ENCODE peak calls at places on chromosomes 1 and 21, in four cellular contexts. One of them, this sample, is unnamed.

GRCh38 chr1:2115008-2115921 is 65.1 kb downstream of the PRKCZ start:
- DNase-seq in pancreas: no peak
- DNase-seq in CD8-positive, alpha-beta memory T cell: no peak
- DNase-seq in CD8-positive, alpha-beta T cell: no peak
- DNase-seq in this sample: no peak

GRCh38 chr1:95041491-95042165 is 31.1 kb downstream of the ALG14 start:
- DNase-seq in CD8-positive, alpha-beta T cell: no peak
- DNase-seq in pancreas: no peak
- DNase-seq in CD8-positive, alpha-beta memory T cell: no peak
- DNase-seq in this sample: peak

GRCh38 chr1:31038360-31038759 is 27.2 kb downstream of the PUM1 start:
- DNase-seq in CD8-positive, alpha-beta T cell: no peak
- DNase-seq in CD8-positive, alpha-beta memory T cell: no peak
- DNase-seq in pancreas: no peak
- DNase-seq in this sample: peak

GRCh38 chr1:24704411-24705259 is 40.6 kb upstream of the CLIC4 start:
- DNase-seq in CD8-positive, alpha-beta memory T cell: no peak
- DNase-seq in pancreas: no peak
- DNase-seq in CD8-positive, alpha-beta T cell: no peak
- DNase-seq in this sample: no peak

GRCh38 chr1:228866498-228866897 is 131.2 kb downstream of the RHOU start:
- DNase-seq in CD8-positive, alpha-beta memory T cell: no peak
- DNase-seq in pancreas: no peak
- DNase-seq in CD8-positive, alpha-beta T cell: no peak
- DNase-seq in this sample: peak

GRCh38 chr1:154608522-154609294 is 722 bp upstream of the ADAR start:
- DNase-seq in CD8-positive, alpha-beta T cell: peak
- DNase-seq in pancreas: peak
- DNase-seq in CD8-positive, alpha-beta memory T cell: peak
- DNase-seq in this sample: peak

GRCh38 chr1:26848947-26849774 is 13.8 kb upstream of the SFN start:
- DNase-seq in CD8-positive, alpha-beta T cell: no peak
- DNase-seq in pancreas: no peak
- DNase-seq in CD8-positive, alpha-beta memory T cell: no peak
- DNase-seq in this sample: peak

GRCh38 chr1:203320546-203321272 is 15.4 kb downstream of the BTG2 start:
- DNase-seq in CD8-positive, alpha-beta T cell: peak
- DNase-seq in pancreas: no peak
- DNase-seq in CD8-positive, alpha-beta memory T cell: peak
- DNase-seq in this sample: no peak

GRCh38 chr1:209622841-209623829 is 29.1 kb downstream of the LAMB3 start:
- DNase-seq in CD8-positive, alpha-beta memory T cell: no peak
- DNase-seq in pancreas: peak
- DNase-seq in CD8-positive, alpha-beta T cell: no peak
- DNase-seq in this sample: no peak

GRCh38 chr1:117802546-117803257 is 126.7 kb downstream of the GDAP2 start:
- DNase-seq in CD8-positive, alpha-beta T cell: no peak
- DNase-seq in pancreas: no peak
- DNase-seq in CD8-positive, alpha-beta memory T cell: no peak
- DNase-seq in this sample: no peak

GRCh38 chr1:183310753-183311465 is 107.3 kb downstream of the NMNAT2 start:
- DNase-seq in pancreas: no peak
- DNase-seq in CD8-positive, alpha-beta memory T cell: no peak
- DNase-seq in CD8-positive, alpha-beta T cell: no peak
- DNase-seq in this sample: no peak

GRCh38 chr1:115225993-115226700 is 111.9 kb downstream of the NGF start:
- DNase-seq in CD8-positive, alpha-beta memory T cell: no peak
- DNase-seq in CD8-positive, alpha-beta T cell: no peak
- DNase-seq in pancreas: no peak
- DNase-seq in this sample: no peak

GRCh38 chr1:162178432-162178831 is 108.9 kb downstream of the NOS1AP start:
- DNase-seq in CD8-positive, alpha-beta T cell: no peak
- DNase-seq in CD8-positive, alpha-beta memory T cell: no peak
- DNase-seq in pancreas: no peak
- DNase-seq in this sample: no peak

GRCh38 chr1:164803366-164803765 is 244.4 kb downstream of the PBX1 start:
- DNase-seq in pancreas: no peak
- DNase-seq in CD8-positive, alpha-beta memory T cell: no peak
- DNase-seq in CD8-positive, alpha-beta T cell: no peak
- DNase-seq in this sample: peak

GRCh38 chr1:27284425-27285287 is 37.3 kb upstream of the TMEM222 start:
- DNase-seq in CD8-positive, alpha-beta T cell: peak
- DNase-seq in pancreas: peak
- DNase-seq in CD8-positive, alpha-beta memory T cell: peak
- DNase-seq in this sample: peak

GRCh38 chr1:113021430-113022085 is 51.4 kb upstream of the LRIG2 start:
- DNase-seq in CD8-positive, alpha-beta T cell: no peak
- DNase-seq in pancreas: no peak
- DNase-seq in CD8-positive, alpha-beta memory T cell: no peak
- DNase-seq in this sample: no peak

GRCh38 chr1:159921251-159921650 is 4.1 kb downstream of the TAGLN2 start:
- DNase-seq in CD8-positive, alpha-beta T cell: no peak
- DNase-seq in pancreas: no peak
- DNase-seq in CD8-positive, alpha-beta memory T cell: no peak
- DNase-seq in this sample: no peak

GRCh38 chr1:57719274-57719673 is 295.4 kb upstream of the DAB1 start:
- DNase-seq in pancreas: no peak
- DNase-seq in CD8-positive, alpha-beta memory T cell: no peak
- DNase-seq in CD8-positive, alpha-beta T cell: no peak
- DNase-seq in this sample: no peak

GRCh38 chr1:31768407-31768806 is 4.3 kb upstream of the ADGRB2 start:
- DNase-seq in CD8-positive, alpha-beta T cell: no peak
- DNase-seq in CD8-positive, alpha-beta memory T cell: no peak
- DNase-seq in pancreas: no peak
- DNase-seq in this sample: no peak

GRCh38 chr1:107390076-107390420 is 249.2 kb downstream of the NTNG1 start:
- DNase-seq in CD8-positive, alpha-beta memory T cell: no peak
- DNase-seq in pancreas: no peak
- DNase-seq in CD8-positive, alpha-beta T cell: no peak
- DNase-seq in this sample: no peak

GRCh38 chr21:16125274-16125673 is 395.5 kb downstream of the USP25 start:
- DNase-seq in pancreas: no peak
- DNase-seq in CD8-positive, alpha-beta memory T cell: no peak
- DNase-seq in CD8-positive, alpha-beta T cell: no peak
- DNase-seq in this sample: no peak

GRCh38 chr1:170559166-170559565 is 27.2 kb downstream of the GORAB start:
- DNase-seq in CD8-positive, alpha-beta memory T cell: no peak
- DNase-seq in CD8-positive, alpha-beta T cell: no peak
- DNase-seq in pancreas: no peak
- DNase-seq in this sample: no peak

GRCh38 chr1:170567214-170567613 is 35.2 kb downstream of the GORAB start:
- DNase-seq in CD8-positive, alpha-beta memory T cell: no peak
- DNase-seq in pancreas: no peak
- DNase-seq in CD8-positive, alpha-beta T cell: no peak
- DNase-seq in this sample: no peak

GRCh38 chr1:170560681-170561285 is 28.8 kb downstream of the GORAB start:
- DNase-seq in CD8-positive, alpha-beta T cell: no peak
- DNase-seq in pancreas: no peak
- DNase-seq in CD8-positive, alpha-beta memory T cell: no peak
- DNase-seq in this sample: no peak

GRCh38 chr1:170558731-170559130 is 26.8 kb downstream of the GORAB start:
- DNase-seq in CD8-positive, alpha-beta memory T cell: no peak
- DNase-seq in CD8-positive, alpha-beta T cell: no peak
- DNase-seq in pancreas: no peak
- DNase-seq in this sample: no peak

DNA sequence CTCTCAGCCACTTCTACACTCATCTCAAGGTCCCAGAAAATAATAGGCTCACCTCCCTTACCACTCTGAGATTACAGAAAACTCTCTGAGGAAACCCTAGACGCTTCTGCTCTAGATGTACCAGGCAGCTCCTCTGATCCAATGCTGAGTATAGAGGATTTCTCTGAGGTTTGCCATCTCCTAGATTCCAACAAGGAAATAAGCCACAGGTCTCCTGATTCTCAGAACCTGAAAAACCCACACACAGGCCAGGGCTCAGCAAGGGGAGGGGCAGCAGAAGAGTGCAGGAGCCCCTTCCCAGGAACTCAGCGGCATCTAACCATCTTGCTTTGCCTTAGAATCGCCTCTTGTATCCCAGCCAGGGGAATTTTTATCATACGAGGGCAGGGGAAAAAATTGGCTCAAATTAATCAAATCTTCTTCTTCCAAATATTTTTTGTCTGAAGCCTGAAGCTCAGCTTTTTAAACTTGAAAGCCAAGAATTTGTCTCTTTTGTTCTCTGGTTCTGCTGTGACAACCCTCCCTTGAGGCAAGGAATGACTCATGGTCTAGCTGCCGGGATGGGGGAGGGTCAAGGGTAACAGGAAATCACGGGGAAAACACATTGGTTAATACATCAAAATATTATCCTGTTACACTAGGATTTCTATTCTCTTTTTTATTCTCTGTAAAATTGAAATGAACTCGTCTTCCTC is 30.8 kb downstream of the GORAB start:
- DNase-seq in CD8-positive, alpha-beta memory T cell: no peak
- DNase-seq in pancreas: no peak
- DNase-seq in CD8-positive, alpha-beta T cell: peak
- DNase-seq in this sample: no peak
- H3K4me3 ChIP-seq in CD8-positive, alpha-beta memory T cell: no peak
- H3K4me3 ChIP-seq in pancreas: no peak
- H3K4me3 ChIP-seq in CD8-positive, alpha-beta T cell: no peak
- H3K4me3 ChIP-seq in this sample: no peak

GRCh38 chr1:54310439-54311328 is 95.5 kb downstream of the SSBP3 start:
- DNase-seq in pancreas: peak
- DNase-seq in CD8-positive, alpha-beta memory T cell: no peak
- DNase-seq in CD8-positive, alpha-beta T cell: no peak
- DNase-seq in this sample: peak
- H3K27ac ChIP-seq in pancreas: no peak
- H3K27ac ChIP-seq in CD8-positive, alpha-beta memory T cell: no peak
- H3K27ac ChIP-seq in CD8-positive, alpha-beta T cell: no peak
- H3K27ac ChIP-seq in this sample: no peak

DNA sequence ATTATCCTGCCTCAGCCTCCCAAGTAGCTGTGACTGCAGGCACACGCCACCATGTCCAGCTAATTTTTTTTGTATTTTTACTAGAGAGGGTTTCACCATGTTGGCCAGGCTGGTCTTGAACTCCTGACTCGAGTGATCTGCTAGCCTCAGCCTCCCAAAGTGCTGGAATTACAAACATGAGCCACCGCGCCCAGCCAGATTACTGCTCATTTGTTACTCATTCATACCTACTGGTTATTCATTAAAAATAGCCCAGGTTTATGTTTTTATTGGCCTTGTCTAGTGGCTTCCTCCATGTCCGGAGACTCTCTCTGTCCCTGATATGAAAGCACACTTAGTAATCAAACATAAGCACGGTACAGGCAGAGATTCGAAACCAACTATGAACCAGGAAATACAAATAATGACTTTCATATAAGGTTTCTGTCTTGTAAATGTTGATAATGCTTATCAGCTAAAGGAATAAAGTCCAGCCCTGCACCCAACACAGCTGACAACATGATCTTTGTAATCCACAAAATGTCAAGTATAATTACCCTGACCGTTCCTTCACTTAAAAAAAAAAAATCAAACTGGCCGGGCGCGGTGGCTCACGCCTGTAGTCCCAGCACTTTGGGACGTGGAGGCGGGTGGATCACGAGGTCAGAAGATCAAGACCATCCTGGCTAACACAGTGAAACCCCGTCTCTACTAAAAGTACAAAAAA is 50.4 kb upstream of the CXADR start:
- DNase-seq in pancreas: peak
- DNase-seq in CD8-positive, alpha-beta T cell: no peak
- DNase-seq in CD8-positive, alpha-beta memory T cell: no peak
- DNase-seq in this sample: no peak
- H3K4me3 ChIP-seq in pancreas: no peak
- H3K4me3 ChIP-seq in CD8-positive, alpha-beta T cell: no peak
- H3K4me3 ChIP-seq in CD8-positive, alpha-beta memory T cell: no peak
- H3K4me3 ChIP-seq in this sample: no peak

GRCh38 chr1:91745649-91746383 is 140.1 kb downstream of the TGFBR3 start:
- DNase-seq in CD8-positive, alpha-beta memory T cell: no peak
- DNase-seq in CD8-positive, alpha-beta T cell: no peak
- DNase-seq in pancreas: no peak
- DNase-seq in this sample: no peak

GRCh38 chr1:91741301-91741700 is 144.7 kb downstream of the TGFBR3 start:
- DNase-seq in pancreas: no peak
- DNase-seq in CD8-positive, alpha-beta memory T cell: no peak
- DNase-seq in CD8-positive, alpha-beta T cell: no peak
- DNase-seq in this sample: no peak

GRCh38 chr1:91744973-91745648 is 140.8 kb downstream of the TGFBR3 start:
- DNase-seq in pancreas: no peak
- DNase-seq in CD8-positive, alpha-beta T cell: no peak
- DNase-seq in CD8-positive, alpha-beta memory T cell: no peak
- DNase-seq in this sample: no peak

GRCh38 chr1:91742848-91743292 is 143.1 kb downstream of the TGFBR3 start:
- DNase-seq in CD8-positive, alpha-beta T cell: no peak
- DNase-seq in CD8-positive, alpha-beta memory T cell: no peak
- DNase-seq in pancreas: no peak
- DNase-seq in this sample: no peak

GRCh38 chr1:91741906-91742305 is 144.0 kb downstream of the TGFBR3 start:
- DNase-seq in CD8-positive, alpha-beta T cell: no peak
- DNase-seq in CD8-positive, alpha-beta memory T cell: no peak
- DNase-seq in pancreas: no peak
- DNase-seq in this sample: no peak
- H3K27ac ChIP-seq in CD8-positive, alpha-beta T cell: no peak
- H3K27ac ChIP-seq in CD8-positive, alpha-beta memory T cell: no peak
- H3K27ac ChIP-seq in pancreas: no peak
- H3K27ac ChIP-seq in this sample: no peak

GRCh38 chr1:212178830-212179370 is 106.3 kb upstream of the PPP2R5A start:
- DNase-seq in CD8-positive, alpha-beta memory T cell: no peak
- DNase-seq in pancreas: no peak
- DNase-seq in CD8-positive, alpha-beta T cell: no peak
- DNase-seq in this sample: no peak

GRCh38 chr1:212181015-212181891 is 104.0 kb upstream of the PPP2R5A start:
- DNase-seq in CD8-positive, alpha-beta memory T cell: no peak
- DNase-seq in CD8-positive, alpha-beta T cell: no peak
- DNase-seq in pancreas: no peak
- DNase-seq in this sample: no peak

GRCh38 chr1:212182585-212182984 is 102.6 kb upstream of the PPP2R5A start:
- DNase-seq in CD8-positive, alpha-beta memory T cell: no peak
- DNase-seq in CD8-positive, alpha-beta T cell: no peak
- DNase-seq in pancreas: no peak
- DNase-seq in this sample: no peak

GRCh38 chr1:212177542-212177941 is 107.7 kb upstream of the PPP2R5A start:
- DNase-seq in pancreas: no peak
- DNase-seq in CD8-positive, alpha-beta memory T cell: no peak
- DNase-seq in CD8-positive, alpha-beta T cell: no peak
- DNase-seq in this sample: no peak

GRCh38 chr1:212179394-212180076 is 105.7 kb upstream of the PPP2R5A start:
- DNase-seq in pancreas: no peak
- DNase-seq in CD8-positive, alpha-beta memory T cell: no peak
- DNase-seq in CD8-positive, alpha-beta T cell: no peak
- DNase-seq in this sample: peak
- H3K4me3 ChIP-seq in pancreas: no peak
- H3K4me3 ChIP-seq in CD8-positive, alpha-beta memory T cell: no peak
- H3K4me3 ChIP-seq in CD8-positive, alpha-beta T cell: no peak
- H3K4me3 ChIP-seq in this sample: no peak

This sample was measured in cardiac muscle cell.